ENCODE peak calls at places on chromosomes 5 and 9, in six cellular contexts. One of them, this sample, is unnamed. For H3K36me3, the result is how much of the 10 kb centered on the place peaks cover.

GRCh38 chr9:98175013-98175679 is 17.3 kb downstream of the CORO2A start:
- DNase-seq in mesenchymal stem cell: no peak
- DNase-seq in IMR-90: no peak
- DNase-seq in neuronal stem cell: peak
- DNase-seq in trophoblast cell: no peak
- DNase-seq in H1: no peak
- DNase-seq in this sample: no peak

GRCh38 chr9:68983008-68983411 is 30.9 kb downstream of the PRKACG start:
- DNase-seq in mesenchymal stem cell: no peak
- DNase-seq in IMR-90: no peak
- DNase-seq in neuronal stem cell: no peak
- DNase-seq in trophoblast cell: no peak
- DNase-seq in H1: no peak
- DNase-seq in this sample: no peak

GRCh38 chr5:15703901-15704300 is 203.9 kb downstream of the FBXL7 start:
- DNase-seq in mesenchymal stem cell: peak
- DNase-seq in IMR-90: no peak
- DNase-seq in neuronal stem cell: no peak
- DNase-seq in trophoblast cell: no peak
- DNase-seq in H1: no peak
- DNase-seq in this sample: peak

GRCh38 chr5:148569948-148570347 is 84.4 kb downstream of the HTR4 start:
- DNase-seq in mesenchymal stem cell: no peak
- DNase-seq in IMR-90: no peak
- DNase-seq in neuronal stem cell: no peak
- DNase-seq in trophoblast cell: no peak
- DNase-seq in H1: no peak
- DNase-seq in this sample: no peak

GRCh38 chr9:115957571-115957970 is 196.0 kb upstream of the PAPPA start:
- DNase-seq in mesenchymal stem cell: peak
- DNase-seq in IMR-90: peak
- DNase-seq in neuronal stem cell: no peak
- DNase-seq in trophoblast cell: no peak
- DNase-seq in H1: no peak
- DNase-seq in this sample: no peak

GRCh38 chr9:127397722-127398647 is 1.0 kb downstream of the SLC2A8 start:
- DNase-seq in mesenchymal stem cell: peak
- DNase-seq in IMR-90: peak
- DNase-seq in neuronal stem cell: peak
- DNase-seq in trophoblast cell: peak
- DNase-seq in H1: no peak
- DNase-seq in this sample: peak

GRCh38 chr9:81431662-81432061 is 257.7 kb downstream of the TLE1 start:
- DNase-seq in mesenchymal stem cell: peak
- DNase-seq in IMR-90: peak
- DNase-seq in neuronal stem cell: no peak
- DNase-seq in trophoblast cell: no peak
- DNase-seq in H1: no peak
- DNase-seq in this sample: no peak

GRCh38 chr5:137602721-137603273 is 103.7 kb upstream of the SPOCK1 start:
- DNase-seq in mesenchymal stem cell: no peak
- DNase-seq in IMR-90: no peak
- DNase-seq in neuronal stem cell: no peak
- DNase-seq in trophoblast cell: no peak
- DNase-seq in H1: no peak
- DNase-seq in this sample: no peak

GRCh38 chr5:126139773-126140172 is 283.4 kb upstream of the GRAMD2B start:
- DNase-seq in mesenchymal stem cell: peak
- DNase-seq in IMR-90: peak
- DNase-seq in neuronal stem cell: no peak
- DNase-seq in trophoblast cell: peak
- DNase-seq in H1: no peak
- DNase-seq in this sample: peak

GRCh38 chr5:56278267-56278826 is 45.2 kb upstream of the ANKRD55 start:
- DNase-seq in mesenchymal stem cell: peak
- DNase-seq in IMR-90: peak
- DNase-seq in neuronal stem cell: peak
- DNase-seq in trophoblast cell: no peak
- DNase-seq in H1: no peak
- DNase-seq in this sample: peak

GRCh38 chr5:168195110-168195509 is 96.3 kb upstream of the WWC1 start:
- DNase-seq in mesenchymal stem cell: no peak
- DNase-seq in IMR-90: no peak
- DNase-seq in neuronal stem cell: no peak
- DNase-seq in trophoblast cell: no peak
- DNase-seq in H1: no peak
- DNase-seq in this sample: no peak

GRCh38 chr5:81755320-81755719 is 4.4 kb upstream of the SSBP2 start:
- DNase-seq in mesenchymal stem cell: peak
- DNase-seq in IMR-90: peak
- DNase-seq in neuronal stem cell: no peak
- DNase-seq in trophoblast cell: peak
- DNase-seq in H1: no peak
- DNase-seq in this sample: peak

GRCh38 chr5:135447298-135447929 is at the start of gene DCANP1:
- DNase-seq in mesenchymal stem cell: no peak
- DNase-seq in IMR-90: no peak
- DNase-seq in neuronal stem cell: no peak
- DNase-seq in trophoblast cell: no peak
- DNase-seq in H1: no peak
- DNase-seq in this sample: no peak

GRCh38 chr5:158979749-158980521 is 119.8 kb downstream of the EBF1 start:
- DNase-seq in mesenchymal stem cell: peak
- DNase-seq in IMR-90: peak
- DNase-seq in neuronal stem cell: no peak
- DNase-seq in trophoblast cell: no peak
- DNase-seq in H1: no peak
- DNase-seq in this sample: peak

GRCh38 chr9:134966697-134967546 is 49.2 kb upstream of the FCN1 start:
- DNase-seq in mesenchymal stem cell: no peak
- DNase-seq in IMR-90: no peak
- DNase-seq in neuronal stem cell: no peak
- DNase-seq in trophoblast cell: no peak
- DNase-seq in H1: no peak
- DNase-seq in this sample: no peak

GRCh38 chr5:89043676-89044075 is 160.7 kb upstream of the MEF2C start:
- DNase-seq in mesenchymal stem cell: no peak
- DNase-seq in IMR-90: peak
- DNase-seq in neuronal stem cell: no peak
- DNase-seq in trophoblast cell: no peak
- DNase-seq in H1: no peak
- DNase-seq in this sample: peak

GRCh38 chr5:80959768-80960442 is at the start of gene RASGRF2:
- DNase-seq in mesenchymal stem cell: peak
- DNase-seq in IMR-90: peak
- DNase-seq in neuronal stem cell: peak
- DNase-seq in trophoblast cell: peak
- DNase-seq in H1: no peak
- DNase-seq in this sample: peak

GRCh38 chr9:133402689-133403088 is 15.1 kb downstream of the REXO4 start:
- DNase-seq in mesenchymal stem cell: no peak
- DNase-seq in IMR-90: no peak
- DNase-seq in neuronal stem cell: no peak
- DNase-seq in trophoblast cell: no peak
- DNase-seq in H1: no peak
- DNase-seq in this sample: no peak

GRCh38 chr9:127090341-127090985 is 32.0 kb downstream of the ANGPTL2 start:
- DNase-seq in mesenchymal stem cell: no peak
- DNase-seq in IMR-90: no peak
- DNase-seq in neuronal stem cell: no peak
- DNase-seq in trophoblast cell: no peak
- DNase-seq in H1: no peak
- DNase-seq in this sample: no peak

GRCh38 chr5:145360936-145361335 is 474.2 kb downstream of the PRELID2 start:
- DNase-seq in mesenchymal stem cell: no peak
- DNase-seq in IMR-90: peak
- DNase-seq in neuronal stem cell: no peak
- DNase-seq in trophoblast cell: peak
- DNase-seq in H1: no peak
- DNase-seq in this sample: no peak

GRCh38 chr5:158770506-158770905 is 329.2 kb downstream of the EBF1 start:
- DNase-seq in mesenchymal stem cell: no peak
- DNase-seq in IMR-90: no peak
- DNase-seq in neuronal stem cell: no peak
- DNase-seq in trophoblast cell: peak
- DNase-seq in H1: peak
- DNase-seq in this sample: peak

GRCh38 chr5:163894645-163895044 is 389.2 kb downstream of the MAT2B start:
- DNase-seq in mesenchymal stem cell: peak
- DNase-seq in IMR-90: peak
- DNase-seq in neuronal stem cell: no peak
- DNase-seq in trophoblast cell: no peak
- DNase-seq in H1: no peak
- DNase-seq in this sample: no peak

GRCh38 chr9:129111762-129112151 is 542 bp downstream of the PTPA start:
- DNase-seq in mesenchymal stem cell: peak
- DNase-seq in IMR-90: peak
- DNase-seq in neuronal stem cell: no peak
- DNase-seq in trophoblast cell: no peak
- DNase-seq in H1: no peak
- DNase-seq in this sample: peak

GRCh38 chr5:119318256-119318914 is 37.4 kb upstream of the TNFAIP8 start:
- DNase-seq in mesenchymal stem cell: no peak
- DNase-seq in IMR-90: no peak
- DNase-seq in neuronal stem cell: no peak
- DNase-seq in trophoblast cell: no peak
- DNase-seq in H1: no peak
- DNase-seq in this sample: no peak

DNA sequence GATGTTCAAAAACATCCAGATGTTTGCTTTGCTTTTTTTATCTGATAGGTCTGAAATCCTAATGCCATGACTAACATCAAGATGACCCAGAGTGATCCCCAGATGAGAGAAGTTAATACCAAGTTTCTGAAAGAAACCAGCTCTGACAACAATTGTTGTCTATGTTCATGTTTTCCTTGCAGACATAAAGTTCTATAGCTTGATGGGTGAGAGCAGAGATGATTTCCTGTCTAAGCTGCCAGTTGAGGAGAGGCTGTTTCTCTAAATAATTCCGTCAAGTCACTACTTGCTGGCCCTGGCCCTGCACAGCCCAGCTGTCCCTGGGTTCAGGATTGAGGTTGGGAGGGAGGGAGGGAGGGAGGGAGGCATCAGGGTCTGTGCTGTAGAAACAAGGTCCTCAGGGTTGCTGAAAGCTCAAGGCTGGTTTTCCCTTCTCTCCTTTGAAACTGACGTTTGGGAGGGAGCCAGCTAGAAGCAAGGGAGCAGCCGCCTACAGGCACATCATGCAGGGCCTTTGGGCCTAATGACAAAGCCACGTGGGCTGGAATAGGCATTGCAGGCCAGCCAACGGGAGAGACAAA is 3.9 kb downstream of the SPARC start:
- DNase-seq in mesenchymal stem cell: peak
- DNase-seq in IMR-90: peak
- DNase-seq in neuronal stem cell: no peak
- DNase-seq in trophoblast cell: no peak
- DNase-seq in H1: no peak
- DNase-seq in this sample: no peak
- H3K36me3 ChIP-seq in mesenchymal stem cell: under half
- H3K36me3 ChIP-seq in IMR-90: under half
- H3K36me3 ChIP-seq in neuronal stem cell: half or more
- H3K36me3 ChIP-seq in trophoblast cell: under half
- H3K36me3 ChIP-seq in H1: under half
- H3K36me3 ChIP-seq in this sample: under half

GRCh38 chr5:138725885-138726457 is 27.3 kb upstream of the CTNNA1 start:
- DNase-seq in mesenchymal stem cell: peak
- DNase-seq in IMR-90: no peak
- DNase-seq in neuronal stem cell: peak
- DNase-seq in trophoblast cell: peak
- DNase-seq in H1: no peak
- DNase-seq in this sample: no peak

GRCh38 chr5:138722518-138722917 is 30.7 kb upstream of the CTNNA1 start:
- DNase-seq in mesenchymal stem cell: no peak
- DNase-seq in IMR-90: no peak
- DNase-seq in neuronal stem cell: no peak
- DNase-seq in trophoblast cell: peak
- DNase-seq in H1: no peak
- DNase-seq in this sample: no peak

GRCh38 chr5:138724470-138725146 is 28.6 kb upstream of the CTNNA1 start:
- DNase-seq in mesenchymal stem cell: peak
- DNase-seq in IMR-90: no peak
- DNase-seq in neuronal stem cell: no peak
- DNase-seq in trophoblast cell: peak
- DNase-seq in H1: no peak
- DNase-seq in this sample: peak

GRCh38 chr5:138726848-138727247 is 26.4 kb upstream of the CTNNA1 start:
- DNase-seq in mesenchymal stem cell: no peak
- DNase-seq in IMR-90: no peak
- DNase-seq in neuronal stem cell: no peak
- DNase-seq in trophoblast cell: no peak
- DNase-seq in H1: no peak
- DNase-seq in this sample: no peak

DNA sequence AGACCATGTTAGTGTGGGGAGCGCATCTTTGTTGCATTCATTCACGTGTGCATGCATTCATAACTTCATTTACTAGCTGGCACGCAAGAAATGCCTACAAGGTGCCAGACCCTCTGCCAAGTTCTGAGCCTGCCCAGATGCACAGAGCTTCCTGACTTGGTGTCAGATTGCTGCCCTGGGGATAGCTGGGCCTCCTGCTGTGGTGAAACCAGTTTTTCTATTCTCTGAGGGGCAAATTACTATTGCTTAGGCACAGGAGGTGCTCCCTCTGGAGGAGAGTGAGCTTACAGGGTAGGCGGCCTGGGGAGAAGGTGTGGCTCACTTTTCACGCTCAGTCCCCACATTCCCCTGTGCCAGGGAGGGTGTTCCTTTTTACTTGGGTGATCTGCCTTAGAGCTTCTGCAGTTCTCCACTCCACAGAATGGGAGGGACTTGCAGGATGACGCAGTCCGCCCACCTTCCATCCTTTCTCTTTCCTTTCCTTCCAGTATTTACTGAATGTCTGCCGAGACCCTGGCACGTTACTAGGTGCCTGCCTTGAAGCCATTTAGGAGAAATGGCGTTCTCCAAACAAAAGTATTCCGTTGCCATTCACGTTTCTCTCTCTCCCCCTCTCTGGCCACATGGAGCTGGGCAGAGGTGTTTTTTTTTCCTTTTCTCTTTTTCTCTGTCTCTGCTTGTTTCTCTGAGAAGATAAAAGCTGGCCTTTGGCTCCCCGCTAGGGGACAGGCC is 27.9 kb upstream of the CTNNA1 start:
- DNase-seq in mesenchymal stem cell: peak
- DNase-seq in IMR-90: peak
- DNase-seq in neuronal stem cell: peak
- DNase-seq in trophoblast cell: peak
- DNase-seq in H1: peak
- DNase-seq in this sample: peak
- H2BK120ac ChIP-seq in mesenchymal stem cell: no peak
- H2BK120ac ChIP-seq in IMR-90: no peak
- H2BK120ac ChIP-seq in neuronal stem cell: no peak
- H2BK120ac ChIP-seq in trophoblast cell: peak
- H2BK120ac ChIP-seq in H1: no peak
- H2BK120ac ChIP-seq in this sample: no peak

GRCh38 chr5:1480806-1481205 is 35.6 kb upstream of the SLC6A3 start:
- DNase-seq in mesenchymal stem cell: no peak
- DNase-seq in IMR-90: no peak
- DNase-seq in neuronal stem cell: no peak
- DNase-seq in trophoblast cell: no peak
- DNase-seq in H1: no peak
- DNase-seq in this sample: no peak
- H3K36me3 ChIP-seq in mesenchymal stem cell: half or more
- H3K36me3 ChIP-seq in IMR-90: half or more
- H3K36me3 ChIP-seq in neuronal stem cell: half or more
- H3K36me3 ChIP-seq in trophoblast cell: half or more
- H3K36me3 ChIP-seq in H1: half or more
- H3K36me3 ChIP-seq in this sample: under half

GRCh38 chr5:91381134-91381773 is 1.9 kb downstream of the ARRDC3 start:
- DNase-seq in mesenchymal stem cell: no peak
- DNase-seq in IMR-90: no peak
- DNase-seq in neuronal stem cell: peak
- DNase-seq in trophoblast cell: no peak
- DNase-seq in H1: no peak
- DNase-seq in this sample: no peak
- H2BK120ac ChIP-seq in mesenchymal stem cell: no peak
- H2BK120ac ChIP-seq in IMR-90: no peak
- H2BK120ac ChIP-seq in neuronal stem cell: no peak
- H2BK120ac ChIP-seq in trophoblast cell: no peak
- H2BK120ac ChIP-seq in H1: no peak
- H2BK120ac ChIP-seq in this sample: no peak